ENCODE peak calls at places on chromosome 16, in nine cellular contexts. L is colonic mucosa; D is ureter; G is CD8-positive, alpha-beta memory T cell; Q is left ventricle myocardium inferior; N is tibial artery; Y is body of pancreas; I is small intestine; T is tibial nerve. R is an unnamed sample.

GRCh38 chr16:84281077-84281476 is 13.6 kb upstream of the WFDC1 start:
- DNase-seq in N (no peak), Y (no peak), Q (no peak), L (no peak), I (no peak), D (no peak), T (no peak), G (no peak), R (no peak)

GRCh38 chr16:70512456-70512855 is 10.9 kb downstream of the COG4 start:
- DNase-seq in D (no peak), L (no peak), N (no peak), Y (no peak), Q (no peak), T (no peak), I (peak; percentile 56), G (no peak), R (no peak)

GRCh38 chr16:89721644-89722391 is 481 bp downstream of the ZNF276 start:
- DNase-seq in T (no peak), D (peak; percentile 76), Q (peak; percentile 69), N (peak; percentile 52), Y (peak; percentile 58), G (peak; percentile 88), L (peak; percentile 75), I (peak; percentile 70), R (peak; percentile 91)

GRCh38 chr16:53281280-53281679 is 153.0 kb upstream of the RBL2 start:
- DNase-seq in Q (no peak), L (no peak), T (no peak), I (no peak), Y (no peak), G (no peak), D (no peak), N (no peak), R (no peak)

GRCh38 chr16:89711601-89712475 is 8.9 kb downstream of the VPS9D1 start:
- DNase-seq in Y (peak; percentile 63), D (no peak), T (no peak), G (peak; percentile 59), N (no peak), Q (no peak), L (peak; percentile 68), I (peak; percentile 41), R (no peak)

GRCh38 chr16:25217921-25218320 is 1.2 kb downstream of the AQP8 start:
- DNase-seq in D (no peak), Q (no peak), N (no peak), I (no peak), T (no peak), L (no peak), G (no peak), Y (peak; percentile 80), R (no peak)

GRCh38 chr16:12538667-12539081 is 265.0 kb downstream of the CPPED1 start:
- DNase-seq in Y (no peak), G (no peak), D (no peak), I (no peak), L (no peak), T (no peak), N (no peak), Q (no peak), R (no peak)

GRCh38 chr16:73584157-73584556 is 536.2 kb upstream of the ZFHX3 start:
- DNase-seq in I (no peak), G (no peak), D (no peak), L (no peak), Y (no peak), N (no peak), T (no peak), Q (no peak), R (no peak)

GRCh38 chr16:80314042-80314441 is 226.8 kb upstream of the DYNLRB2 start:
- DNase-seq in Q (no peak), L (no peak), N (no peak), Y (no peak), G (no peak), I (no peak), D (no peak), T (no peak), R (no peak)

GRCh38 chr16:1055557-1055924 is 17.0 kb upstream of the SSTR5 start:
- DNase-seq in L (no peak), I (peak; percentile 33), T (no peak), Q (no peak), Y (no peak), G (no peak), D (no peak), N (no peak), R (no peak)

R was measured in esophagus muscularis mucosa.